ENCODE peak calls at places on chromosome 1, in ten cellular contexts. Y is lower leg skin, L is spleen, G is IMR-90, I is lung, P is GM20000, S is left ventricle myocardium inferior, T is GM12865, M is GM10248, H is natural killer cell. Z is an unnamed sample.

GRCh38 chr1:28927442-28928305 is 13.3 kb downstream of the EPB41 start:
- DNase-seq in Y (no peak), L (no peak), G (peak; percentile 59), I (no peak), P (no peak), S (no peak), T (peak; percentile 38), M (no peak), H (no peak), Z (no peak)

GRCh38 chr1:110440877-110441276 is 10.1 kb upstream of the PROK1 start:
- DNase-seq in Y (no peak), L (no peak), G (peak; percentile 54), I (peak; percentile 77), P (no peak), S (no peak), T (no peak), M (no peak), H (no peak), Z (no peak)

GRCh38 chr1:65469889-65470340 is 49.4 kb downstream of the LEPR start:
- DNase-seq in Y (no peak), L (no peak), G (peak; percentile 32), I (no peak), P (no peak), S (no peak), T (no peak), M (no peak), H (no peak), Z (no peak)

GRCh38 chr1:213830371-213830770 is 157.4 kb upstream of the PROX1 start:
- DNase-seq in Y (no peak), L (no peak), G (no peak), I (no peak), P (no peak), S (no peak), T (no peak), M (no peak), H (no peak), Z (no peak)

GRCh38 chr1:230646710-230647302 is 4.5 kb downstream of the COG2 start:
- DNase-seq in Y (no peak), L (no peak), G (no peak), I (no peak), P (no peak), S (no peak), T (no peak), M (no peak), H (no peak), Z (no peak)

GRCh38 chr1:1631793-1632420 is at the start of gene MMP23B:
- DNase-seq in Y (no peak), L (peak; percentile 82), G (no peak), I (peak; percentile 30), P (no peak), S (peak; percentile 26), T (peak; percentile 1), M (no peak), H (no peak), Z (no peak)

GRCh38 chr1:221157026-221157761 is 278.0 kb downstream of the HLX start:
- DNase-seq in Y (no peak), L (no peak), G (no peak), I (no peak), P (peak; percentile 17), S (no peak), T (peak; percentile 52), M (peak; percentile 29), H (no peak), Z (no peak)

GRCh38 chr1:12460911-12461621 is 156.9 kb downstream of the DHRS3 start:
- DNase-seq in Y (no peak), L (no peak), G (peak; percentile 86), I (no peak), P (no peak), S (peak; percentile 69), T (no peak), M (no peak), H (no peak), Z (no peak)

DNA sequence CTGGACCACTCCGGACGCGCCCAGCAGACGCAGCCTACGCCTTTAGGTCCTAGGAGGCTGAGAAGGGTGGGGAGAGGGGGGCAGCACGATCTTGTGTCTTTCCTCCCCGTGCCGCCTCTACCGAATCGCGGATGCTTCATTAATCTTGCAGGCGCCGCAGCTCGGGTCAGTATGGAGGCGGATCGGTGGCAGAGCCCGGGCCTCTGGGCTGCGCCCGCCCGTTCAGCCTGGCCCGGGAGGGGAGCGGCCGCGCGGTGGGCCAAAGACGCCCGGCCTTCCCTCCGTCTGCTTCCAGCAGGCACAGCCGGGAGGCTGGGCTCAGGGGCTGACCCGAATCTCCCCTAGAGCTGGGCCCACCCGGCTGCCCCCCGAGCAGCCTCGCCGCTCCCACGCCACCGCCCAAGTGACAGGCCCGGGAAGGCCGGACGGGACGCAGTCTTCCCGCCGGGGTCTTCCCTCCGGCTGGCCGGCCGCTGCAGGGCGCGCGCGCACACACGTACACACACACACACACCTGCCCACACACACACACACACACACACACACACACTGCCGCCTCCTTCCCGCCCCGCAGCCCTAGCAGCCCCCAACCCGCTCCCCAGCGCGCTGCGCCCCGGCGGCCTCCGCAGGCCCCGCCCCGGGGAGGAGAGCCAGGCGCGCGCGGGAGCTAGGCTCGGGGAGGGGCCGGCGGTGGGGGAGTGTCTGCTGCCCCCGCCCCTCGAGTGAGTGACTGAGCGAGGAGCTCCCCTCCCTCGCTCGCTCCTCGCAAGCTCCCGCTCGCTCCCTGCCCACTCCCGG is at the start of gene C1orf21:
- DNase-seq in Y (peak; percentile 84), L (peak; percentile 91), G (peak; percentile 84), I (peak; percentile 86), P (peak; percentile 91), S (peak; percentile 94), T (peak; percentile 81), M (peak; percentile 86), H (peak; percentile 90), Z (peak; percentile 46)
- TF ChIP-seq CTCF in Y (no peak), L (no peak), G (no peak), I (no peak), P (no peak), S (no peak), T (no peak), M (no peak), H (no peak), Z (no peak)

GRCh38 chr1:161100534-161100933 is 2.4 kb downstream of the KLHDC9 start:
- DNase-seq in Y (no peak), L (no peak), G (no peak), I (no peak), P (no peak), S (no peak), T (no peak), M (no peak), H (no peak), Z (no peak)

GRCh38 chr1:161096514-161096913 is 1.6 kb upstream of the KLHDC9 start:
- DNase-seq in Y (no peak), L (no peak), G (peak; percentile 54), I (no peak), P (no peak), S (peak; percentile 41), T (peak; percentile 34), M (no peak), H (no peak), Z (no peak)

GRCh38 chr1:161099090-161099802 is 1.1 kb downstream of the KLHDC9 start:
- DNase-seq in Y (no peak), L (no peak), G (no peak), I (no peak), P (no peak), S (no peak), T (no peak), M (no peak), H (no peak), Z (no peak)

GRCh38 chr1:161096015-161096414 is 2.1 kb upstream of the KLHDC9 start:
- DNase-seq in Y (no peak), L (no peak), G (no peak), I (no peak), P (peak; percentile 80), S (no peak), T (peak; percentile 82), M (peak; percentile 71), H (no peak), Z (no peak)

GRCh38 chr1:161098161-161099068 is at the start of gene KLHDC9:
- DNase-seq in Y (no peak), L (peak; percentile 94), G (peak; percentile 54), I (peak; percentile 83), P (peak; percentile 96), S (peak; percentile 71), T (peak; percentile 98), M (peak; percentile 95), H (peak; percentile 59), Z (peak; percentile 77)
- TF ChIP-seq CTCF in Y (no peak), L (no peak), G (no peak), I (no peak), P (no peak), S (no peak), T (peak; percentile 17), M (peak; percentile 16), H (no peak), Z (peak; percentile 11)

DNA sequence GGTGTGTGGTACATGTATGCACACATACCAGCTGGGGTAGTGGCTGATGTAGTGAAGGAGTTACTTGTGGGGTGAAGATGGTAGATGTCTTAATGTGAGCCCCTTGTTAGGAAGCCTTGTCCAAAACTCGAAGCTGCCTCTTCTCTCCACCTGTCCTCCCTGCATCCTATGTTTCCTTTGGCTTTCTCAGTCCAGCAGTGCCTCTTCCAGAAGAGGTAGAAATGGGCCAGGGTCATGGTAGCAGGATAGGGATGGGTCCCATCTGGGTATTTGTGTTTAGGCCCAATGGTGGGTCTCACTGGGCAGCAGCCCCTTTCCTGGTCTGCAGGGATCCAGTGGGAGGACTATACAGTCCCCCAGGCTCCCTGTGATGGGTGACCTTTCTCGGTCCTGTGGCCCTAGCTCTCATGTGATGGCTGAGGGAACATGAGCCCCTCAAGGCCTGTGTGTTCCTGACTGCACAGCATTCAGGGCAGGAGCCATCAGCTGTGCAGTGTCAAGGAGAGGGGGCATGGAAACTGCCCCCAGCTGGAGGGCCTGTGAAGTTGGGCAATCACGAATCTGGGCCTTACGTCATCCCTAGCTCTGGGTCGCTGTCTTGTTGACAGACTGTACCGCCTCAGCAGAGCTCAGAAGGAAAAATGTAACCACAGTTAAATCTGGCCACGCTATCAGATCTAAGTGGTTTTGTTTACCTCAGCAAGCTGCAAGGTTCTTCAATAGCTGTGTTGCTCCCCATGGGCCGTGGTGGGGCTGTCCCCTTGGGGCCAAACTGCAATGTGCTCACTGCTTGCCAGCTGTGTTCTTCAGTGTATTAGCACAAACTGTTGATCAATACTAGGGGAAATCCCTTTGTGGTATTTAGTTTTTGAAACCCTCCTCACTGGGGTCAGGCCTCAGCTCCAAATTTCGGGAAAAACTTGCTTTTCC is 82.7 kb downstream of the NOS1AP start:
- DNase-seq in Y (no peak), L (peak; percentile 76), G (peak; percentile 64), I (no peak), P (peak; percentile 56), S (no peak), T (peak; percentile 16), M (peak; percentile 49), H (peak; percentile 24), Z (no peak)
- TF ChIP-seq CTCF in Y (no peak), L (no peak), G (no peak), I (no peak), P (no peak), S (no peak), T (no peak), M (no peak), H (no peak), Z (no peak)

DNA sequence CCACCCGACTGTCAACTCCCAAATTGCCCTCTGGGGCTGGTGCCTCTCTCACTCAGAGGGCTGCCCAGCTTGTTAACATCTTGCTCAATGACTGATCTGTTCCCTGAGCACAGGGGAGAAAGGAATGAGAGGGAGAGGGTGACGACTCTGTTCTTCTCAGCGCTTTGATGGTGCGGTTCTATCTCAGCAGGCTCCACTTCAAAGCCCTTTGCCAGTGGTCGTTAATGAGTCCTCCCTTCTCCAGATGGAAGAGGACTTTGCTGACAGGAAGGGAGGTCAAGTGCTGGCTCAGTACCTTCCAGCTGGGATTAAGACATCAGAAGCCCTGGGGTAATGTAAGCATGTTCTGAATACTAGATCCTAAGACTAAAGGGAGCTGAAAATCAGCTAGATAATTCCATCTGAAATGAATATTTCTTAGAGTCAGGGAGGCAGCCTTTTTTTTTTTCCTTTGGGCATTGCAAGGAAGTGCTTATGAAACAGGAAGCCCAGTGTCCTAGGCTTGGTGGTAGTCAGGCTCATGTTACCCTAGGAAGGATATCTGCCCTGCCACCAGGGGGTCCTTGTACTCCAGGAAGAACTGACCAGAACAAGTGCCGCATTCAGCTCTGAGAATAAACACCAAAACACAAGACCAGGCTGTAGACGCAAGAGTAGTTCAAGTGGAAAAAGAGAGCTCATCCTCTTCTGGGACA is 4.7 kb downstream of the FMOD start:
- DNase-seq in Y (no peak), L (no peak), G (no peak), I (no peak), P (no peak), S (no peak), T (peak; percentile 14), M (no peak), H (no peak), Z (no peak)
- TF ChIP-seq CTCF in Y (no peak), L (no peak), G (no peak), I (no peak), P (no peak), S (peak; percentile 13), T (no peak), M (no peak), H (no peak), Z (no peak)